ENCODE peak calls at places on chromosomes 5 and 9, in five cellular contexts. One of them, this sample, is unnamed.

GRCh38 chr9:2570615-2571479 is 50.7 kb upstream of the VLDLR start:
- DNase-seq in aorta: peak
- DNase-seq in germinal center: no peak
- DNase-seq in epithelial cell of esophagus: peak
- DNase-seq in foreskin keratinocyte: peak
- DNase-seq in this sample: no peak

GRCh38 chr9:121640076-121640475 is 11.4 kb upstream of the DAB2IP start:
- DNase-seq in aorta: peak
- DNase-seq in germinal center: peak
- DNase-seq in epithelial cell of esophagus: no peak
- DNase-seq in foreskin keratinocyte: no peak
- DNase-seq in this sample: peak

GRCh38 chr9:125049212-125049611 is 94.1 kb downstream of the SCAI start:
- DNase-seq in aorta: no peak
- DNase-seq in germinal center: no peak
- DNase-seq in epithelial cell of esophagus: no peak
- DNase-seq in foreskin keratinocyte: no peak
- DNase-seq in this sample: no peak

GRCh38 chr5:56951131-56951945 is 585 bp downstream of the MIER3 start:
- DNase-seq in aorta: peak
- DNase-seq in germinal center: peak
- DNase-seq in epithelial cell of esophagus: peak
- DNase-seq in foreskin keratinocyte: no peak
- DNase-seq in this sample: peak

GRCh38 chr9:93192721-93193372 is 8.9 kb downstream of the WNK2 start:
- DNase-seq in aorta: no peak
- DNase-seq in germinal center: no peak
- DNase-seq in epithelial cell of esophagus: no peak
- DNase-seq in foreskin keratinocyte: no peak
- DNase-seq in this sample: no peak

GRCh38 chr5:170721681-170722080 is 61.8 kb upstream of the GABRP start:
- DNase-seq in aorta: no peak
- DNase-seq in germinal center: no peak
- DNase-seq in epithelial cell of esophagus: no peak
- DNase-seq in foreskin keratinocyte: no peak
- DNase-seq in this sample: no peak

GRCh38 chr9:118659011-118659410 is 710.2 kb downstream of the BRINP1 start:
- DNase-seq in aorta: no peak
- DNase-seq in germinal center: no peak
- DNase-seq in epithelial cell of esophagus: peak
- DNase-seq in foreskin keratinocyte: peak
- DNase-seq in this sample: no peak

GRCh38 chr9:134358026-134358967 is 32.0 kb downstream of the RXRA start:
- DNase-seq in aorta: peak
- DNase-seq in germinal center: no peak
- DNase-seq in epithelial cell of esophagus: peak
- DNase-seq in foreskin keratinocyte: peak
- DNase-seq in this sample: no peak

GRCh38 chr9:18314321-18314720 is 159.6 kb upstream of the ADAMTSL1 start:
- DNase-seq in aorta: no peak
- DNase-seq in germinal center: no peak
- DNase-seq in epithelial cell of esophagus: no peak
- DNase-seq in foreskin keratinocyte: no peak
- DNase-seq in this sample: no peak